ENCODE peak calls at places on chromosomes 7 and 10, in nine cellular contexts. R is astrocyte of the cerebellum; S is B cell; L is stimulated activated CD4-positive, alpha-beta T cell treated with anti-CD3 and anti-CD28 coated beads, Interleukin-12 subunit alpha, Interleukin-12 subunit beta, amount 100 ng/mL, for 4 hours; G is stimulated activated CD8-positive, alpha-beta memory T cell treated with anti-CD3 and anti-CD28 coated beads, Interleukin-15, amount 100 ng/mL, for 24 hours; P is spleen; Y is colonic mucosa; C is HCEC 1CT; Q is dorsolateral prefrontal cortex. A is an unnamed sample.

GRCh38 chr10:15856328-15857000 is 3.8 kb downstream of the MINDY3 start:
- DNase-seq in Q (no peak), C (no peak), Y (no peak), R (no peak), S (no peak), L (no peak), G (no peak), P (no peak), A (no peak)

GRCh38 chr10:5542100-5542499 is 17.3 kb downstream of the CALML3 start:
- DNase-seq in C (no peak), S (no peak), G (no peak), Y (no peak), L (no peak), Q (no peak), P (no peak), R (no peak), A (no peak)

GRCh38 chr7:133423618-133424017 is 170.7 kb downstream of the EXOC4 start:
- DNase-seq in C (no peak), P (no peak), Q (no peak), Y (no peak), G (no peak), S (no peak), R (no peak), L (no peak), A (no peak)

GRCh38 chr7:125678771-125679170 is 749.1 kb upstream of the POT1 start:
- DNase-seq in C (no peak), L (no peak), G (no peak), Q (no peak), Y (no peak), P (no peak), S (no peak), R (no peak), A (no peak)

GRCh38 chr10:83373659-83374058 is 765.6 kb upstream of the GHITM start:
- DNase-seq in G (no peak), L (no peak), P (no peak), C (no peak), S (no peak), Y (no peak), Q (no peak), R (peak), A (no peak)

GRCh38 chr7:47288060-47288459 is 293.9 kb downstream of the TNS3 start:
- DNase-seq in Q (no peak), G (no peak), P (no peak), C (no peak), R (no peak), L (no peak), S (no peak), Y (peak), A (no peak)

GRCh38 chr10:103852856-103853255 is 2.5 kb downstream of the SH3PXD2A start:
- DNase-seq in L (no peak), G (no peak), S (no peak), C (peak), R (no peak), Q (no peak), Y (peak), P (no peak), A (no peak)

GRCh38 chr7:93178213-93178612 is 30.0 kb upstream of the SAMD9L start:
- DNase-seq in R (no peak), G (no peak), Q (no peak), P (no peak), C (peak), Y (no peak), S (no peak), L (no peak), A (peak)

GRCh38 chr10:23540401-23540800 is 101.5 kb downstream of the OTUD1 start:
- DNase-seq in L (no peak), C (no peak), S (peak), R (no peak), Q (no peak), Y (no peak), G (no peak), P (no peak), A (no peak)

A was measured in amniotic stem cell.